ENCODE peak calls at places on chromosome 18, in four cellular contexts. K is K562, H is endothelial cell of umbilical vein, V is mesenchymal stem cell. C is an unnamed sample.

GRCh38 chr18:13464432-13465125 is 246.0 kb downstream of the LDLRAD4 start:
- DNase-seq in K (no peak), H (peak), V (no peak), C (peak)

GRCh38 chr18:58847383-58848071 is 17.1 kb upstream of the ZNF532 start:
- DNase-seq in K (no peak), H (peak), V (no peak), C (no peak)

GRCh38 chr18:42644729-42645131 is 470.8 kb downstream of the RIT2 start:
- DNase-seq in K (no peak), H (peak), V (peak), C (peak)

GRCh38 chr18:77055429-77056310 is 76.9 kb downstream of the MBP start:
- DNase-seq in K (no peak), H (no peak), V (peak), C (no peak)

GRCh38 chr18:25810736-25811135 is 279.7 kb downstream of the SS18 start:
- DNase-seq in K (no peak), H (no peak), V (no peak), C (no peak)

GRCh38 chr18:37182340-37183135 is 353.6 kb downstream of the KIAA1328 start:
- DNase-seq in K (no peak), H (no peak), V (no peak), C (no peak)

GRCh38 chr18:31225668-31226067 is 63.0 kb upstream of the DSC1 start:
- DNase-seq in K (no peak), H (peak), V (peak), C (peak)

GRCh38 chr18:12307871-12308385 is at the start of gene TUBB6:
- DNase-seq in K (peak), H (peak), V (peak), C (peak)

GRCh38 chr18:49238433-49239042 is 221.9 kb downstream of the DYM start:
- DNase-seq in K (peak), H (peak), V (peak), C (no peak)

GRCh38 chr18:26336572-26336971 is 110.3 kb downstream of the TAF4B start:
- DNase-seq in K (no peak), H (no peak), V (no peak), C (no peak)

GRCh38 chr18:48554610-48555400 is 16.0 kb downstream of the CTIF start:
- DNase-seq in K (no peak), H (no peak), V (no peak), C (no peak)

GRCh38 chr18:48792141-48792540 is 158.6 kb downstream of the SMAD7 start:
- DNase-seq in K (no peak), H (no peak), V (no peak), C (no peak)

GRCh38 chr18:24271381-24272331 is 126.0 kb downstream of the OSBPL1A start:
- DNase-seq in K (no peak), H (peak), V (peak), C (peak)

GRCh38 chr18:74171910-74172606 is 23.7 kb downstream of the TIMM21 start:
- DNase-seq in K (no peak), H (no peak), V (no peak), C (no peak)

GRCh38 chr18:74173434-74173750 is 25.1 kb downstream of the TIMM21 start:
- DNase-seq in K (no peak), H (no peak), V (no peak), C (no peak)

GRCh38 chr18:74175658-74176057 is 27.3 kb downstream of the TIMM21 start:
- DNase-seq in K (no peak), H (no peak), V (no peak), C (no peak)

GRCh38 chr18:74172697-74173433 is 24.5 kb downstream of the TIMM21 start:
- DNase-seq in K (no peak), H (no peak), V (no peak), C (no peak)
- H3K4me2 ChIP-seq in K (peak), H (no peak), V (no peak), C (no peak)

GRCh38 chr18:11047156-11047555 is 102.2 kb downstream of the PIEZO2 start:
- DNase-seq in K (no peak), H (no peak), V (peak), C (peak)

GRCh38 chr18:11051462-11051861 is 97.9 kb downstream of the PIEZO2 start:
- DNase-seq in K (no peak), H (no peak), V (no peak), C (no peak)

GRCh38 chr18:11043694-11044093 is 105.7 kb downstream of the PIEZO2 start:
- DNase-seq in K (no peak), H (no peak), V (no peak), C (no peak)

GRCh38 chr18:11050966-11051365 is 98.4 kb downstream of the PIEZO2 start:
- DNase-seq in K (no peak), H (no peak), V (no peak), C (no peak)

GRCh38 chr18:11047817-11048216 is 101.6 kb downstream of the PIEZO2 start:
- DNase-seq in K (no peak), H (no peak), V (no peak), C (no peak)
- H2AFZ ChIP-seq in K (no peak), H (no peak), V (no peak), C (no peak)

DNA sequence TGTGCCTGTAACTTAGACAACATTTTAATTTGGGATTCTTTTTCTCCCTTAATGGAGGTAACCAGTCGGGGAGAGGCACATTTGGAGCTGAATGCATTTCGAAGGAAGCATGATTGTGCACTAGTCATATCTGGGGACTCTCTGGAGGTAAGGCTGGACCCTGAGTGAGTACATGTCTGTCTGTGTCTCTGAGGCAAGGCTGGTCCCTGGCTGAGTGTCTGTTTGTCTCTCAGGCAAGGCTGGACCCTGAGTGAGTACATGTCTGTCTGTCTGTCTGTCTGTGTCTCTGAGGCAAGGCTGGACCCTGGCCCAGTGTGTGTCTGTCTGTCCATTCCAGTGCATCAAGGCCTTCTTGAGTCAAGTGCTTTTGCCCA is 51.5 kb upstream of the NFATC1 start:
- DNase-seq in K (no peak), H (no peak), V (no peak), C (no peak)
- H3K4me2 ChIP-seq in K (no peak), H (no peak), V (no peak), C (no peak)

GRCh38 chr18:57352271-57352701 is at the start of gene ST8SIA3:
- DNase-seq in K (no peak), H (no peak), V (no peak), C (no peak)
- H2AFZ ChIP-seq in K (no peak), H (no peak), V (no peak), C (no peak)

GRCh38 chr18:57428221-57429150 is 6.7 kb upstream of the ONECUT2 start:
- DNase-seq in K (no peak), H (no peak), V (no peak), C (no peak)
- H3K4me2 ChIP-seq in K (no peak), H (peak), V (no peak), C (peak)

DNA sequence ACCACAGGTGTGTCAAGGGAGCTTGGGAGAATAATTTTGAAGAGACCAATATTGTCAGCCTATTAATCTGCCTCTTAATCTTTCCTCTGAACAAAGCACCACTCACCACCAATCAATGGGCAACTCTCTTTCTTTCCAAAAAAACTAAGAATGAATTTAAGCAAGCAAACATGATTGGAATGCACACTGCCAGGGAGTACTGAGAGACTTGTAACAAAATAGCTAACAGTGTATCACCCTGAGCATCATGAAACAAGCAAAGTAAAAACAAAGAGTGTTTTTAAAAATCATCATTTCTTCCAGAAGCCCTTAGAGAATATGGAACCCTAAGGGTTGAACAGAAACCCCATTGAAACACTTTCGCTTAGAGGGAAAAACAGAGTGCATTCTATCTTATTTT is 299.7 kb downstream of the DSEL start:
- DNase-seq in K (no peak), H (no peak), V (no peak), C (peak)
- H2AFZ ChIP-seq in K (no peak), H (no peak), V (no peak), C (no peak)

DNA sequence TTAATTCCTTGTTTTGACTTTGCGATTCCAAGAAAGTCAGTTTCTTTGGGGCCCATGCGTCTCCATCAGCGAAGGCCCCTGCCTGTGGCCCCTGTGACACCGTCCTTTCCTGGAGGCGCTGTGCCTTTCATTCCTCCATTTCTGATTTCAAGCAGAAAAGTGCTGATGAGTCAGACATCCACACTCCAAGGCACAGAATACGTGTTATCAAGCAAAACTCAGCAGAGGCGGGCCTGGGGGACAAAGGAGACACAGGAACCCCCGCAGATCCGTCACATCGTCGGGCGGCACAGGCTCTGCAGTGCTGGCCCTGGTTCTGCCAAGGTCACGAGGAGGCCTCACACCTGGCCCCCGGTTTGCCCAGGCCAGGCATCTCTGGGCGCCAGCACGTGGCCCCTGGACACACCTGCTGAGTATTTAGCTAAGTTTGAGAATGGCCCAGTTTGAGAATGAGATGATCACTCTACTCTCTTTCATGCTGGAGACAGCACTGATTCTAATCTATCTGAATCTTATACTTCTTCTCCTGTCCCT is 7.2 kb upstream of the SALL3 start:
- DNase-seq in K (no peak), H (no peak), V (no peak), C (no peak)
- H3K4me2 ChIP-seq in K (no peak), H (no peak), V (no peak), C (no peak)

DNA sequence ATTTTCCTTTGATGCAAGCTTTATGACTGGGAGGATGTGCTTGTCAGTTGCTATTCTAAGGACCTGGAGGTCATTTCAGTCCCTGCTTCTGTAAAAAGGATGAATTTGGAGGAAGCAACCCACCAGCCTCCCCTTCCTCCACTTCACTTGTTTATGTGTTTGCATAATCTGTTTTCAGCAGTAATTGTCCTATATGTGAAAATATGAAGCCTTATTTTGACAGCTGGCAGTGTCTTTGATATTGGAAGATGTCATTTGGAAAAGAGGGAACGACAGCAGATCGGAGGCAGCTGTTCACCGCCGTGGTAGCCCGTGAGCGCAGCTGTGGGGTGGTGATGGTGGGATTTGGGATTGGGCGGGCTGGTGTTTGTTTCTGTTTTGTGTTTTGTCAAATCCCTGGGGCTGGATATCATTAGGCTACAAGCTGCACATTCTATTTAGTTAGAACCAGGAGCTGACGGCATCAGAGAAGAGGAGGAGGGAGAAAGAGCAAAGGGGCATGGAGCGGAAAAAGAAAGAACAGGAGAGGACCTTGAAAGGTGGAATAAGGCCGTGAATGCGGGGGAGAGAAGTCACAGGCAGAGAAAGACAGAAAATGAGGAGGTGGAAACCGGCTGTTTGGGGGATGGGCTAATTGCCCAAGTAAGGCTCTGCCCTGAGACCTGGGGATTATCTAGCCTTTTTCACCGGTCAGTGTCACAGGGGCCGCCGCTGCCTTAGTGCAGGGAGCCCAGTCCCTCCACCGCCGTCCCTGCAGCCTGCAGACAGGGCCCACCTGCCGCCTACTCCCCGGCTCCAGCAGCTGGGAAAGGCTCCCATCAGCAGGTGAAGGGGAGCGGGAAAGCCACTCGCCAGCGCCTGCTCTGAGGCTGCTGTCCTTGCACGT is 87.9 kb downstream of the ZCCHC2 start:
- DNase-seq in K (peak), H (no peak), V (no peak), C (no peak)
- H2AFZ ChIP-seq in K (peak), H (no peak), V (peak), C (peak)